ENCODE peak calls at places on chromosomes 7 and 10, in six cellular contexts. F, A, T, V, U and X are unnamed samples.

GRCh38 chr7:101547916-101548599 is 81.0 kb downstream of the MYL10 start:
- DNase-seq in T (peak; percentile 18), A (no peak), F (no peak), V (no peak), U (no peak), X (no peak)

GRCh38 chr10:22651276-22651980 is 63.0 kb downstream of the PIP4K2A start:
- DNase-seq in T (no peak), F (no peak), U (no peak), A (no peak), V (no peak), X (no peak)

GRCh38 chr10:130218181-130218641 is 82.0 kb downstream of the GLRX3 start:
- DNase-seq in U (no peak), V (no peak), F (no peak), T (peak; percentile 18), A (no peak), X (no peak)

GRCh38 chr7:28478661-28479060 is 66.3 kb downstream of the CREB5 start:
- DNase-seq in A (no peak), F (no peak), V (no peak), U (no peak), T (no peak), X (no peak)

GRCh38 chr7:43204081-43204480 is 91.6 kb downstream of the HECW1 start:
- DNase-seq in A (peak; percentile 77), T (no peak), V (no peak), F (no peak), U (peak; percentile 81), X (no peak)

GRCh38 chr10:84306751-84307384 is 21.5 kb upstream of the CCSER2 start:
- DNase-seq in V (no peak), A (no peak), F (no peak), U (no peak), T (no peak), X (no peak)

GRCh38 chr10:29533696-29534285 is 101.0 kb downstream of the SVIL start:
- DNase-seq in U (no peak), A (no peak), F (no peak), T (no peak), V (no peak), X (no peak)

GRCh38 chr10:97842658-97843295 is 6.9 kb upstream of the GOLGA7B start:
- DNase-seq in U (no peak), F (no peak), A (no peak), V (no peak), T (no peak), X (no peak)

GRCh38 chr7:2355079-2356008 is 717 bp downstream of the EIF3B start:
- DNase-seq in F (no peak), V (peak; percentile 57), T (no peak), U (peak; percentile 34), A (no peak), X (peak; percentile 27)

GRCh38 chr7:134113655-134114054 is 13.5 kb upstream of the LRGUK start:
- DNase-seq in V (no peak), A (no peak), U (no peak), F (no peak), T (no peak), X (no peak)

DNA sequence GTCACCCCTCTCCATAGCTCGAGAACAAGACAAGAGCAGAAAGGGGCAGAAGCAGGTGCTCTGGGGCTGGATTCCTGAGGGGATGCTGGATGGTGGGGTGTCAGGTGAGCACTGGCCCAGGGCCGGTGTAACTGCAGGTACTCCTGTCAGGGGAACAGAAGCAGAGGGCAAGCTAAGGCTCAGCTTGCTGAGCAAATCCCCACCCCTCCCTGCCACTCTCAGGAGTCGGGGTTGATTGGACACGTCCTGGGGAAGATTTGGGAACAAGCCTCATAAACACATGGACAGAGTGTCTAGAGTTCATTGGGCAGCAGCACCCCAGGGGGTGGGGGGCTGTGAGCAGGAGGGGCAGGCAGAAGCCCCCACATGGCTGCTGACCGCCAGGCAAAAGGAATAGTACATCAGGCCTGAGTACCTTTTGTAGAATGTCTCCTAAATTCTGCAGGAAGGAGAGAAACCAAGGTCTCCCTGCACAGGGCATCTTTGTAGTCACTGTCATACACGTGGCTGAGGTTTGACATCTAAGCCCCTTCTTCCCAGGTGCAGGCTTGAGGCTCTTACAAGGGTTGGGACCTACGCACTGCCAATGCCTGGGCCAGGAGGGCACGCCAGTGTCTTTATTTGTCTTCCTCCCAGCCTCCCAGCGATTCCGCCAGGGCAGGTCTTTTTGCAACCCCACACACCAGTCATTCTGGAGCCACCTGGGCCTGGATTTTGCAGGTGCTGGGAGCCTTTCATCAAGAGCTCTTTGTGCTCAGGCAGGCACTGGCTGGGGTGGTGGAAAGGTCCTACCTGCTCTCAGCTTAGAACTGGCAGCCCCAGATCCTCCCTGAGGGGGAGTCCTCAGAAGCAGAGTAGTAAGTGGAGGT is 2.8 kb downstream of the CALML3 start:
- DNase-seq in V (no peak), T (peak; percentile 25), A (no peak), F (no peak), U (no peak), X (no peak)
- H2BK5ac ChIP-seq in V (no peak overlapping the region), T (no peak overlapping the region), A (no peak overlapping the region), F (no peak overlapping the region), U (no peak overlapping the region), X (no peak overlapping the region)

GRCh38 chr10:62000037-62000603 is 98.6 kb downstream of the ARID5B start:
- DNase-seq in V (no peak), U (no peak), A (no peak), F (no peak), T (no peak), X (no peak)
- H3K23ac ChIP-seq in V (no peak overlapping the region), U (no peak overlapping the region), A (no peak overlapping the region), F (no peak overlapping the region), T (no peak overlapping the region), X (no peak overlapping the region)

DNA sequence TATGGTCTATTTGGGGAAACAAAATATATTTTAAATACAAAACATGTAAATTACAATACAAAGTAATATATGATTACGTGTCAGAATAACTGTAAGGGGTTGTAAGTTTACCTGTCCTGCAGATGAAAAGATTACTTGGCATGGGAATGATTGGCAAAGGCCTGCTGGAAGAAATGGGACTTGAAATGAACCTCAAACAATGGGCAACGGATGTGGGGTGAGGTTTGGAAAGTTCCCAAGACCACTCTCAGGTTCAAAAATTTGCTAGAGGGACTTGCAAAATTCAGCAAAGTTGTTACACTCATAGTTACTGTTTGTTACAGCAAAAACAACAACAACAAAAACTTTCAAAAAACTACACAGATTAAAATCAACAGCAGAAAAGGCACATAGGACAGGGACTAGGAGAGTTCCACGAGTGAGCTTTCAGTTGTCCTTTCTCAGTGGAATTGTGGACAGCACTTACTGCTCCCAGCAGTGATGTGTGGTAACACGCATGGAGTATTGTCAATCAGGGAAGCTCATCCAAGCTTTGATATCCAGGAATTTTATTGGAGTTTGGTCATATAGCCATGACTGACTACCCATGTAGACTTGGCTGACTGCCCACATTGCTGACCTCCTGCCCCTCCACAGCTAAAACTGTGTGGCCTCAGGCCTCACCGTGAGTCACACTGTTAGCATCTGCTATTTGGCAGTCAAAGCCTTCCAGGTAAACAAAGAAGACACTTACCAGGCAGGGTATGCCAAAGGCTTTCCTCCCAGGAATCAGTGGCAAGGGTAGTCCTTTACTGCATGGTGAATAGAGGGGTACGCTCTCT is 43.8 kb downstream of the EXOC6 start:
- DNase-seq in T (peak; percentile 62), V (no peak), A (peak; percentile 91), U (peak; percentile 77), F (no peak), X (peak; percentile 85)
- H2BK120ac ChIP-seq in T (no peak overlapping the region), V (peak overlapping the region; percentile 65), A (no peak overlapping the region), U (no peak overlapping the region), F (no peak overlapping the region), X (no peak overlapping the region)

GRCh38 chr10:114024876-114025609 is 18.6 kb upstream of the ADRB1 start:
- DNase-seq in T (no peak), U (peak; percentile 62), V (no peak), F (no peak), A (peak; percentile 20), X (no peak)
- H2BK5ac ChIP-seq in T (no peak overlapping the region), U (no peak overlapping the region), V (peak overlapping the region; percentile 10), F (no peak overlapping the region), A (no peak overlapping the region), X (no peak overlapping the region)